ENCODE peak calls at places on chromosomes 3 and 15, in four cellular contexts. B is mesendoderm, R is IMR-90, S is H1. E is an unnamed sample.

GRCh38 chr3:187125319-187126031 is 13.8 kb downstream of the RPL39L start:
- DNase-seq in B (no peak), R (no peak), S (no peak), E (no peak)

GRCh38 chr3:149472393-149472792 is 2.1 kb upstream of the TM4SF4 start:
- DNase-seq in B (no peak), R (peak), S (no peak), E (no peak)

GRCh38 chr3:183073839-183074615 is 25.3 kb downstream of the MCCC1 start:
- DNase-seq in B (no peak), R (peak), S (no peak), E (no peak)

GRCh38 chr3:168100777-168101492 is 5.2 kb upstream of the GOLIM4 start:
- DNase-seq in B (no peak), R (peak), S (no peak), E (no peak)

GRCh38 chr3:169790687-169791429 is 17.7 kb downstream of the MYNN start:
- DNase-seq in B (no peak), R (peak), S (no peak), E (no peak)

GRCh38 chr3:101940521-101940992 is 91.2 kb downstream of the NFKBIZ start:
- DNase-seq in B (peak), R (peak), S (no peak), E (peak)

GRCh38 chr3:13160619-13161018 is 87.4 kb upstream of the IQSEC1 start:
- DNase-seq in B (no peak), R (no peak), S (no peak), E (no peak)

GRCh38 chr3:114803042-114803695 is 343.9 kb downstream of the ZBTB20 start:
- DNase-seq in B (no peak), R (no peak), S (no peak), E (no peak)

GRCh38 chr3:3089017-3089416 is 21.2 kb downstream of the IL5RA start:
- DNase-seq in B (no peak), R (no peak), S (no peak), E (no peak)

GRCh38 chr15:29805043-29805707 is 17.1 kb downstream of the TJP1 start:
- DNase-seq in B (no peak), R (peak), S (no peak), E (no peak)

GRCh38 chr3:189842681-189843602 is 211.8 kb downstream of the TP63 start:
- DNase-seq in B (no peak), R (no peak), S (no peak), E (peak)

GRCh38 chr3:5143459-5143858 is 21.4 kb downstream of the ARL8B start:
- DNase-seq in B (no peak), R (no peak), S (no peak), E (no peak)

GRCh38 chr3:11603628-11604027 is 40.1 kb downstream of the VGLL4 start:
- DNase-seq in B (peak), R (peak), S (no peak), E (no peak)

GRCh38 chr3:119206611-119207511 is 33.5 kb downstream of the UPK1B start:
- DNase-seq in B (peak), R (no peak), S (peak), E (peak)

GRCh38 chr3:125437631-125438435 is 62.7 kb upstream of the ZNF148 start:
- DNase-seq in B (peak), R (peak), S (peak), E (peak)

GRCh38 chr3:5766848-5767247 is 579.3 kb downstream of the EDEM1 start:
- DNase-seq in B (no peak), R (no peak), S (no peak), E (no peak)

GRCh38 chr15:38308242-38308641 is 55.6 kb downstream of the SPRED1 start:
- DNase-seq in B (no peak), R (no peak), S (no peak), E (no peak)

GRCh38 chr3:73805435-73805834 is 180.7 kb upstream of the PDZRN3 start:
- DNase-seq in B (no peak), R (no peak), S (no peak), E (no peak)

GRCh38 chr3:122392868-122393844 is 9.2 kb downstream of the FAM162A start:
- DNase-seq in B (peak), R (peak), S (no peak), E (no peak)

GRCh38 chr3:142987707-142988106 is 13.7 kb upstream of the U2SURP start:
- DNase-seq in B (peak), R (peak), S (no peak), E (no peak)

GRCh38 chr15:25850154-25851111 is 12.7 kb downstream of the ATP10A start:
- DNase-seq in B (peak), R (peak), S (peak), E (peak)

GRCh38 chr3:5568451-5568850 is 380.9 kb downstream of the EDEM1 start:
- DNase-seq in B (peak), R (no peak), S (no peak), E (peak)

GRCh38 chr3:139691619-139692018 is 13.8 kb upstream of the NMNAT3 start:
- DNase-seq in B (no peak), R (no peak), S (no peak), E (no peak)

GRCh38 chr3:9732080-9732752 is 681 bp downstream of the BRPF1 start:
- DNase-seq in B (peak), R (no peak), S (peak), E (no peak)

GRCh38 chr3:187262360-187262759 is 29.2 kb downstream of the MASP1 start:
- DNase-seq in B (no peak), R (no peak), S (no peak), E (no peak)

GRCh38 chr3:43423142-43423541 is 136.8 kb downstream of the SNRK start:
- DNase-seq in B (no peak), R (peak), S (no peak), E (no peak)

GRCh38 chr3:127831723-127832172 is 9.4 kb upstream of the MGLL start:
- DNase-seq in B (peak), R (peak), S (peak), E (peak)

GRCh38 chr3:196757876-196758739 is 18.5 kb downstream of the PAK2 start:
- DNase-seq in B (no peak), R (peak), S (no peak), E (no peak)

GRCh38 chr3:72011495-72011894 is 226.5 kb upstream of the PROK2 start:
- DNase-seq in B (no peak), R (peak), S (no peak), E (no peak)

GRCh38 chr3:86254480-86254879 is 736.5 kb downstream of the VGLL3 start:
- DNase-seq in B (no peak), R (no peak), S (no peak), E (no peak)

GRCh38 chr15:29672446-29672845 is 149.8 kb downstream of the TJP1 start:
- DNase-seq in B (no peak), R (no peak), S (no peak), E (no peak)

DNA sequence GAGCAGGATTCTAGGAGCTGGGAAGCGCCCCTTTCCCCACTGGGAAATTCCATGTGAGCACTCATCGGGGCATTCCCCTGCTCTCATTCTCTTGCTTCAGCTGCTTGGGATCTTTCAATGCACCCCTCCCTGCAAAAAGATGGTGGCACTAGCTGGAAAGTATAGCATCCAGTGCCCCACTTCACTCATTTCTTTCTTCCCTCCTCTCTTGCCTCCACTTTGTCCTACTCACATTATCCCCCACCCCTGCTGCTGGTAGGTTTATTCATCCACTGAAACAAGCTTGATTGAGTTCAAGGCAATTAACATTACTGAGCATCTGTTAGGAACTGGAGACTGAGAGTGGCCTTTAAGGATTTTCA is 84.8 kb upstream of the LIMD1 start:
- DNase-seq in B (no peak), R (no peak), S (no peak), E (peak)
- H4K5ac ChIP-seq in B (no peak), R (no peak), S (peak), E (peak)

GRCh38 chr15:52746162-52746721 is 43.9 kb downstream of the ONECUT1 start:
- DNase-seq in B (no peak), R (no peak), S (no peak), E (no peak)
- H4K5ac ChIP-seq in B (no peak), R (no peak), S (peak), E (peak)

GRCh38 chr15:22902578-22902977 is 64.1 kb downstream of the NIPA2 start:
- DNase-seq in B (peak), R (no peak), S (no peak), E (peak)

GRCh38 chr15:22903427-22903826 is 65.0 kb downstream of the NIPA2 start:
- DNase-seq in B (no peak), R (no peak), S (no peak), E (no peak)

GRCh38 chr15:22903961-22904534 is 65.6 kb downstream of the NIPA2 start:
- DNase-seq in B (no peak), R (no peak), S (no peak), E (no peak)

GRCh38 chr15:22902981-22903380 is 64.5 kb downstream of the NIPA2 start:
- DNase-seq in B (no peak), R (no peak), S (no peak), E (no peak)

DNA sequence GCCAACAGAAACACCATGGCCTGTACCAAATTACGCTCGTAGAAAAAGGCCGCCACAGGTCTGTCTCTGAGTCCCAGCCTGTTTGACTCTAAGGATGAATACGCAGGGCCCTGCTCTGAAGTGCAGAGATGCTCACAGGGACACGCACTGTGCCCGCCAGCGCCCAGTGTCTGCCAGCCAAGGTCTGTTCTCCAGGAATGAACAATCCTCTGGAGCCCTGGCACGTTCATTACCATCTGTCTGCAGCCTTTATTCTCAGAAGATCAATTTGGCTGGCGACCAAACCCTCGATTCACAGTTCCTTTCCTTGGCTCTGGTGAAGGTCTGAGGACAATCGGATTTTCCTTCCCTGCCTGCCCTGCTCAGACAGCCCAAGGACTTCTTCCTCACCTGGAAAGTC is 66.3 kb downstream of the NIPA2 start:
- DNase-seq in B (no peak), R (no peak), S (no peak), E (no peak)
- H4K5ac ChIP-seq in B (no peak), R (no peak), S (no peak), E (no peak)

GRCh38 chr3:39287216-39287858 is 7.5 kb upstream of the CX3CR1 start:
- DNase-seq in B (no peak), R (no peak), S (no peak), E (no peak)

GRCh38 chr3:39289107-39289506 is 9.3 kb upstream of the CX3CR1 start:
- DNase-seq in B (no peak), R (no peak), S (no peak), E (no peak)

GRCh38 chr3:39286771-39287170 is 6.9 kb upstream of the CX3CR1 start:
- DNase-seq in B (no peak), R (no peak), S (no peak), E (no peak)

GRCh38 chr3:39288300-39288808 is 8.5 kb upstream of the CX3CR1 start:
- DNase-seq in B (peak), R (peak), S (peak), E (peak)

DNA sequence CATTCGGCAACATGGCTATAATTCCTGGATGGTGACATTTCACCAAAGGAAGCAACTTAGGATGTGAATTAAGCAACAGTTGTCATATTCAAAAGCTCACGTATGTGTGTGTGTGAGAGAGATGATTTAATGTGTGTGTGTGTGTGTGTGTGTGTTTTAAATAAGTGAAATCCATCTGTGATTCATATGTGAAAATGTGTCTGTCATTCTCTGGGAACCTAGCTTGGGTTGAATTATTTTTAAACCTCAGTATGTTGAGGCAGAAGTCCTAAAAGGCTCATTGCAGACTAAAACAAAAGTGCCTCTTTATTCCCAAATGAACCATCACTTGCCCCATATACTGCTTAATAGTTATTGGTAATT is 8.0 kb upstream of the CX3CR1 start:
- DNase-seq in B (no peak), R (no peak), S (no peak), E (no peak)
- H4K5ac ChIP-seq in B (no peak), R (no peak), S (no peak), E (no peak)

DNA sequence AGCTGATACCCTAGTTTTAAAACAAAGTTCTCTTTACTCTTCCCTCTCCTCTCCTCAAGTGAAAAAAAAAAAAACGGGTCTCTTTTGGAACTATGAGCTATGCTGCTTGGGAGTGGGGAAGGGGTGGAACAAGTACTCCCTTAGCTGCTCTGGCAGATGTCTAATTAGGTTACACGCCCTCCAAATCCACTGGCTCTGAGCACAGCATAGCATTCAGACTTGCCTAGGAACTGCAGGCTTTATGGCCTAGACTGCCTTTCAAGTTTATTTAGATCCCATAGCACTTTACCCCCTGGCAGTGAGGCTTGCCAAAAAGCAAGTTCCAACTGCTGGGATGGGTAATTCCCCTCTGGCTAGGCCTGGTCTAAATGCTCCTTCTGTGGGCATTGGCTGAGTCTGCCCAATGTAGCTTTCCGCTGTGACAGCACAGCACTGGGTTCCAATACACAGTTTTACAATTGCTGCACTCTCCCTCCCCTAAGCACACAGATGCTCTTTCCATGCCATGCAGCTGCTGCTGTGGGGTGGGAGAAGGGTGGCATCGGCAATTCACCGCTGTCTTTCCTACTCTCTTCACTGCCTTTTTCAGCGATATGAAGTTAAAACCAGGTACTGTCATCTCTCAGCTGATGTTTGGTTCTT is 152.8 kb downstream of the KCNAB1 start:
- DNase-seq in B (no peak), R (no peak), S (no peak), E (no peak)
- H4K5ac ChIP-seq in B (no peak), R (no peak), S (no peak), E (no peak)

DNA sequence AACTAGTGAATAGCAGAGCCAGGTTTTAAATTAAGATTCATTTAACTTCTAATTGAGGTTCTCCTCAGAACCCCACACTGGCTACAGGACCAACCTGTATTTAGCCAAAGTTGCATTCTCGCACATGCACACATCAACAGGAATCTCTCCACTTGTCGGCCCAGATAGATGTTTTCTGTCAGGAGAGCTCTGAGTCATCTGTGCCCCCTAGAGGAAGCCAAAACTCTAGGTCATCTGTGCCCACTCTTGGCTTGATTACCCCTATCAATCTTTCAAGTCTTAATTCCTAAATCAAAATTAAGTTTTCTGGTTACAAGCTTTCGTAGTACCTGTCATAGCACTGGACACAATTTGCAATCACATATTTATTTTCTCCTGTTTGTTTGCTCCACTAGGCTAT is 104.9 kb upstream of the EOMES start:
- DNase-seq in B (peak), R (no peak), S (no peak), E (no peak)
- H4K5ac ChIP-seq in B (no peak), R (no peak), S (no peak), E (no peak)

GRCh38 chr3:95775486-95776094 is 1038.8 kb upstream of the EPHA6 start:
- DNase-seq in B (peak), R (no peak), S (no peak), E (no peak)
- H4K5ac ChIP-seq in B (no peak), R (no peak), S (no peak), E (no peak)